ENCODE peak calls at places on chromosomes 5 and 9, in eight cellular contexts. P, H, V, W, X, K, R and T are unnamed samples.

GRCh38 chr9:134982311-134982710 is 64.6 kb upstream of the FCN1 start:
- DNase-seq in P (no peak), H (no peak), V (no peak), W (no peak), X (peak), K (no peak), R (no peak), T (no peak)

GRCh38 chr9:33718987-33719386 is 76.4 kb upstream of the PRSS3 start:
- DNase-seq in P (no peak), H (peak), V (no peak), W (no peak), X (no peak), K (peak), R (peak), T (no peak)

GRCh38 chr9:121023064-121023463 is 27.0 kb downstream of the C5 start:
- DNase-seq in P (no peak), H (no peak), V (no peak), W (no peak), X (no peak), K (no peak), R (no peak), T (no peak)

GRCh38 chr5:96256795-96257470 is 176.1 kb downstream of the PCSK1 start:
- DNase-seq in P (no peak), H (no peak), V (no peak), W (no peak), X (no peak), K (peak), R (no peak), T (no peak)

GRCh38 chr9:27602107-27602836 is 29.0 kb upstream of the C9orf72 start:
- DNase-seq in P (no peak), H (no peak), V (no peak), W (no peak), X (no peak), K (no peak), R (no peak), T (no peak)

GRCh38 chr5:82719368-82719767 is 357.8 kb downstream of the TMEM167A start:
- DNase-seq in P (no peak), H (no peak), V (no peak), W (no peak), X (no peak), K (no peak), R (no peak), T (no peak)

GRCh38 chr5:128757560-128757959 is 207.7 kb upstream of the SLC27A6 start:
- DNase-seq in P (no peak), H (no peak), V (no peak), W (no peak), X (no peak), K (no peak), R (no peak), T (no peak)

GRCh38 chr9:98983295-98984268 is 39.9 kb downstream of the COL15A1 start:
- DNase-seq in P (no peak), H (no peak), V (no peak), W (no peak), X (no peak), K (no peak), R (no peak), T (no peak)

GRCh38 chr5:88142801-88143692 is 125.6 kb downstream of the TMEM161B start:
- DNase-seq in P (no peak), H (peak), V (peak), W (no peak), X (peak), K (no peak), R (no peak), T (no peak)

GRCh38 chr9:98860871-98861293 is 53.4 kb downstream of the GALNT12 start:
- DNase-seq in P (peak), H (peak), V (no peak), W (no peak), X (peak), K (peak), R (no peak), T (no peak)

GRCh38 chr9:120698766-120699165 is 15.5 kb downstream of the MEGF9 start:
- DNase-seq in P (no peak), H (no peak), V (no peak), W (no peak), X (no peak), K (no peak), R (no peak), T (no peak)

GRCh38 chr5:155293605-155294178 is 280.1 kb downstream of the KIF4B start:
- DNase-seq in P (no peak), H (no peak), V (no peak), W (no peak), X (no peak), K (no peak), R (no peak), T (no peak)

GRCh38 chr9:132948482-132949050 is 4.2 kb upstream of the TSC1 start:
- DNase-seq in P (no peak), H (no peak), V (no peak), W (peak), X (no peak), K (no peak), R (no peak), T (no peak)

GRCh38 chr9:13719981-13720380 is 440.5 kb upstream of the MPDZ start:
- DNase-seq in P (no peak), H (no peak), V (no peak), W (no peak), X (no peak), K (no peak), R (no peak), T (no peak)

GRCh38 chr5:567664-568060 is 43.4 kb upstream of the SLC9A3 start:
- DNase-seq in P (no peak), H (no peak), V (no peak), W (peak), X (peak), K (no peak), R (no peak), T (no peak)

GRCh38 chr5:566636-567309 is 42.5 kb upstream of the SLC9A3 start:
- DNase-seq in P (no peak), H (no peak), V (no peak), W (no peak), X (peak), K (no peak), R (no peak), T (no peak)

GRCh38 chr5:568061-568781 is 43.9 kb upstream of the CEP72 start:
- DNase-seq in P (no peak), H (no peak), V (no peak), W (peak), X (peak), K (no peak), R (no peak), T (no peak)

GRCh38 chr5:568809-569208 is 43.3 kb upstream of the CEP72 start:
- DNase-seq in P (no peak), H (peak), V (no peak), W (no peak), X (peak), K (no peak), R (no peak), T (no peak)

DNA sequence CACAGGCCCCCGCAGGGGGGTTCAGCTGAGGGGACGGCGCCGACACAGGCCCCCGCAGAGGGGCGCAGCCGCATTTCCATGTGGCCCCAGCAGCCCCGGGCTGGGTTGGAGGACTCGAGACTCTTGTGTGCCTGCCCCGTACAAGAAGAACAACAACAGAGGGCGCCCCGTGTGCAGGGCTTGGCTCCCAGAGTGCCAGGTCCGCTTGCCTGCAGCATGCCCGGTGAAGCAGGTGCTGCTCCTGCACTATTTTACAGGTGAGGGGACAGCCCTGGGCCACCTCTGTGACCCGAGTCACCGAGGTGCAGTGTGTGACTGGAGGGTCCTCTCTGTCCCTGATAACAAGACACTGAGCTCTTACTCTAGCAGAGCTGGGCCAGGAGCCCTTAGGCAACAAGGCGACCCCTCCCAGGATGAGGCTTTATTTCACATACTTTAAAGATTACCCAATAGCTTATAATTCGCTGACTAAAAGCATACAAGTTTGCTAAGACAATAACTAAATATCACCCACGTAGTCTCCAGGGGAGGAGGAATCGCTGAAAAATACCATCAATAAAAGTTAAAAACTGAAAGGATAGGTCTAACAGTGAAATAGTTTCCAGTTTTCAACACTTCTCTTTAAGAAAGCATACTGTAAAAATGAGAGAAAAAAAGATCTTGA is 41.7 kb upstream of the SLC9A3 start:
- DNase-seq in P (no peak), H (no peak), V (no peak), W (peak), X (peak), K (peak), R (no peak), T (no peak)
- TF ChIP-seq CTCF in P (no peak), H (no peak), V (no peak), W (no peak), X (no peak), K (no peak), R (no peak), T (no peak)

GRCh38 chr5:80864706-80865435 is 95.3 kb upstream of the RASGRF2 start:
- DNase-seq in P (no peak), H (no peak), V (no peak), W (no peak), X (no peak), K (no peak), R (no peak), T (no peak)

GRCh38 chr5:80866372-80866771 is 93.8 kb upstream of the RASGRF2 start:
- DNase-seq in P (no peak), H (no peak), V (no peak), W (no peak), X (no peak), K (no peak), R (no peak), T (no peak)

GRCh38 chr5:80863708-80864107 is 96.5 kb upstream of the RASGRF2 start:
- DNase-seq in P (no peak), H (no peak), V (no peak), W (no peak), X (no peak), K (no peak), R (no peak), T (no peak)

GRCh38 chr5:80865547-80865946 is 94.6 kb upstream of the RASGRF2 start:
- DNase-seq in P (no peak), H (no peak), V (no peak), W (no peak), X (no peak), K (no peak), R (no peak), T (no peak)

DNA sequence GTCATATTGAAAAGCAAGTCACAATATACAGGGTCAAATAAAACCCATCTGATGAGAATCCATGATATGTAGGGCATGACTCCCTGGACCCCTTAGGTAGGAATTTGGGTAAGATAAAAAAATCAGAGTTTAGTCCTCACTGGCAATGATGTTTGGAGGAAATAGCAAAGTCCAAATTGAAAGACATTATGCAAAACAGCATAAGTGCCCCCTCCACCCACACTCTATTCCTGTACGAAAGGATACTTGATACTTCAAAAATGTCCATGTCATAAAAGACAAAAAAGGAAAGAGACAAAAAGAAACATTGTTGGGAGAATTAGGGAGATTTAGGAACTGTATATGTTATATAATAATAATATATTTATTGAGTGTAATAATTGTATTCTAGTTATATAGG is 96.1 kb upstream of the RASGRF2 start:
- DNase-seq in P (no peak), H (no peak), V (no peak), W (no peak), X (no peak), K (no peak), R (no peak), T (no peak)
- TF ChIP-seq CTCF in P (no peak), H (no peak), V (no peak), W (no peak), X (no peak), K (no peak), R (no peak), T (no peak)

DNA sequence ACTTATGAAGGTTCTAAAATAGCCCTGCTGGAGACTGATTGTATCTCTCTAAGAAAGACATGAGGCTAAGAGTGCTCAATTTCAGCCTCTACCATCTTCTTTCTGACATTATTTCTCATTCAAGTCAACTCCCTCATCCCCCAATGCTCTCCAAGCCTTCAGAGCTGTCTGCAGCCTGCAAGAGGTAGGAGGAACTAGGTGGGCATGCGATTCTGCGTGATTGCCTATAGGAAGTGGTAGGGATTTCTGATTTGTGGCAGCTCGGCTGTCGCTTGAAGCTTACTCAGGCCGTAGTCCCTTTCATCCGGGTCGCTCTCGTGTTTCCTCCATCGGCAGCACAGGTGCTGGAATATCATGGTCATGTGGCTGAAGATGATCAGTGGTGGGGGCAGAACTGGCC is 138.1 kb upstream of the KLF9 start:
- DNase-seq in P (no peak), H (no peak), V (no peak), W (no peak), X (no peak), K (no peak), R (no peak), T (no peak)
- TF ChIP-seq CTCF in P (no peak), H (no peak), V (no peak), W (no peak), X (no peak), K (no peak), R (no peak), T (no peak)

GRCh38 chr9:72954431-72955420 is 1.9 kb upstream of the ALDH1A1 start:
- DNase-seq in P (no peak), H (peak), V (no peak), W (no peak), X (peak), K (peak), R (no peak), T (no peak)

GRCh38 chr9:72958485-72959266 is 5.8 kb upstream of the ALDH1A1 start:
- DNase-seq in P (no peak), H (peak), V (no peak), W (peak), X (no peak), K (no peak), R (no peak), T (no peak)

DNA sequence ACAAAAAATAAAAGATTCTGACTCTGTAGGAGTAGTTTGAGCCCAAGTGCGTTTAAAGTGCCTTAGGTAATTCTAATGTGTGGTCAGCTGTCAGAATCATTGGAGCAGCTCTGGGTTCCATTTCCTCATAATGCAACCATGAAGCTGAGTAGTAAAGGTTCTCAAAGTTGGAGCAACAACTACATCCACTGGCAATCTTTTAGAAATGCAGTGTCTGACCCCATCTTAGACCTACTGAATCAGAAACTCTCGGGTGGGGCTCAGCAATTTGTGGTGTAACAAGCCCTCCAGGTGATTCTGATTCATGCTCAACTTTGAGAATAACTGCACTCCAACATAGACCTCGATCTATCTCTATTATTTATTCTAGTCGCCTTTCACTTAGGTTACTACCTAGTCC is 7.6 kb upstream of the ALDH1A1 start:
- DNase-seq in P (no peak), H (no peak), V (no peak), W (no peak), X (no peak), K (no peak), R (no peak), T (no peak)
- TF ChIP-seq CTCF in P (no peak), H (no peak), V (no peak), W (no peak), X (no peak), K (no peak), R (no peak), T (no peak)

GRCh38 chr9:136664000-136664798 is 1.5 kb downstream of the EGFL7 start:
- DNase-seq in P (no peak), H (no peak), V (no peak), W (peak), X (no peak), K (no peak), R (no peak), T (no peak)

GRCh38 chr9:136666364-136667216 is 3.9 kb downstream of the EGFL7 start:
- DNase-seq in P (no peak), H (no peak), V (no peak), W (no peak), X (no peak), K (no peak), R (no peak), T (no peak)

GRCh38 chr9:136665704-136666363 is 3.1 kb downstream of the EGFL7 start:
- DNase-seq in P (no peak), H (no peak), V (no peak), W (peak), X (no peak), K (no peak), R (no peak), T (no peak)

GRCh38 chr9:136664799-136665082 is 2.0 kb downstream of the EGFL7 start:
- DNase-seq in P (no peak), H (no peak), V (no peak), W (no peak), X (no peak), K (no peak), R (no peak), T (no peak)

DNA sequence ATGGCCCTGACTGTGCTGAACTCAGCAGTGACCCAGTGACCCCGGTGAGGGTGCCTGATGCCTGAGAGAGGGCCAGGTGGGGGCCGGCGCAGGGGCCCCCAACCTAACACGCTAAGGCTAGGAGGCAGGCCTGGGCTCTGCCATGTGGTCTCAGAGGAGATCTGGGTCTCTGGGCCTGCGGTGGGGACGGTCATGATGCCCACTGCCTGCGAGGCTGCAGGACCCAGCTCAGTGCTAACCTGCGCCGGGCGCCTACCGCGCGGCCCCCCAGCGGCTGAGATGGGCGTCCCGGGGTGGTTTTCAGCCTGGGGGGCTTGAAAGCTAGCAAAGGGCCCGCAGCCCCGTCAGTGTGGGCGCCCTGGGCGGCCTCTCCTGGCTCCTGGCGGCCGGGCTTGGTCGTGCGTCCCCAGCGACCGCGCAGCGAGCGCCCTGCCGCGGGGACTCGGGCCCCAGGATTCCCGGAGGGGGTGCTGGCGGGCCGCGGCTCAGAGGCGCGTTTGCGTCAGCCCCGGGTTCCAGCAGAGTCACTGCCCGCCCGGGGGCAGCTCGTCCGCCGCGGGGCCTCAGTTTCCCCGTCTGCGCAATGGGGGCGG is 2.5 kb downstream of the EGFL7 start:
- DNase-seq in P (no peak), H (no peak), V (peak), W (no peak), X (no peak), K (no peak), R (no peak), T (no peak)
- TF ChIP-seq CTCF in P (no peak), H (no peak), V (peak), W (no peak), X (no peak), K (no peak), R (peak), T (peak)

DNA sequence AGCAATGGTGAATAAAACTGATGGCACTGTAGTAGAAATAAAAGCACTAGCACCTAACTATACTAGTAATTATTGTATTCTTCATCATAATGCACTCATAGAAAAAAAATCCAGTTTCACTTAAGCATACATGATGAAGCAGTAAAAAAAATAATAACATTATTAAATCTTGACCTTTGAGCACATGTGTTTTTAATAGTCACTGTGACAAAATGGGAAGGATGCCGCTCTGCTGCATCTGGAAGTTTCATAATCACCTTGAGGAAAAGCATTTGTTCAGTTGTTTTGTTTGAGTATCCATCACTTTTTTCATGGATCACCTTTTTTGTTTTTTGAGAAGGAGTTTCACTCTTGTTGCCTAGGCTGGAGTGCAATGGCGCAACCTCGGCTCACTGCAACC is 13.2 kb downstream of the OR2K2 start:
- DNase-seq in P (no peak), H (no peak), V (no peak), W (no peak), X (no peak), K (no peak), R (no peak), T (no peak)
- TF ChIP-seq CTCF in P (no peak), H (no peak), V (no peak), W (no peak), X (no peak), K (no peak), R (no peak), T (no peak)